ENCODE peak calls at places on chromosomes 13 and 19, in ten cellular contexts. I is spleen; D is thoracic aorta; K is Daoy; T is stimulated activated CD4-positive, alpha-beta T cell treated with anti-CD3 and anti-CD28 coated beads, Interleukin-1b, Interleukin-23, amount 100 ng/mL, for 24 hours; F is cardiac muscle cell; N is T-helper 2 cell; G is non-pigmented ciliary epithelial cell; J is left ventricle myocardium inferior; U is aorta. Q is an unnamed sample.

GRCh38 chr19:800360-801029 is 3.2 kb downstream of the PTBP1 start:
- DNase-seq in T (no peak), I (no peak), G (no peak), K (no peak), U (no peak), F (peak; percentile 0), J (no peak), N (no peak), D (no peak), Q (no peak)

GRCh38 chr19:15575406-15575805 is 39.6 kb upstream of the CYP4F8 start:
- DNase-seq in J (no peak), K (no peak), N (no peak), I (no peak), T (no peak), D (no peak), U (peak; percentile 41), G (no peak), F (no peak), Q (no peak)

GRCh38 chr19:30522359-30522758 is 150.2 kb downstream of the ZNF536 start:
- DNase-seq in U (no peak), F (no peak), D (no peak), K (no peak), G (no peak), T (no peak), N (no peak), I (no peak), J (no peak), Q (no peak)

GRCh38 chr13:73136776-73137175 is 78.0 kb downstream of the KLF5 start:
- DNase-seq in I (no peak), J (no peak), U (no peak), G (no peak), N (no peak), T (no peak), K (no peak), D (no peak), F (peak; percentile 8), Q (peak; percentile 12)

GRCh38 chr13:59730026-59730425 is 433.7 kb downstream of the DIAPH3 start:
- DNase-seq in U (no peak), G (no peak), D (no peak), N (no peak), T (no peak), I (no peak), J (no peak), F (no peak), K (no peak), Q (no peak)

GRCh38 chr13:44601596-44601995 is 25.5 kb upstream of the TSC22D1 start:
- DNase-seq in I (no peak), T (no peak), J (no peak), G (no peak), D (no peak), K (no peak), N (no peak), U (no peak), F (no peak), Q (no peak)

GRCh38 chr19:19214892-19215291 is 3.1 kb downstream of the NCAN start:
- DNase-seq in F (peak; percentile 86), J (no peak), N (no peak), G (no peak), D (no peak), T (no peak), I (no peak), U (peak; percentile 81), K (peak; percentile 59), Q (peak; percentile 18)

GRCh38 chr19:16315825-16316505 is 8.7 kb upstream of the KLF2 start:
- DNase-seq in I (no peak), U (no peak), F (peak; percentile 48), N (no peak), J (peak; percentile 52), G (peak; percentile 96), T (no peak), D (no peak), K (peak; percentile 60), Q (peak; percentile 99)

GRCh38 chr13:92414851-92415250 is 811.8 kb upstream of the GPC6 start:
- DNase-seq in K (no peak), U (no peak), I (no peak), D (no peak), J (no peak), N (no peak), T (no peak), G (no peak), F (no peak), Q (no peak)

GRCh38 chr13:30577381-30577780 is 40.3 kb upstream of the USPL1 start:
- DNase-seq in I (no peak), G (peak; percentile 86), U (no peak), K (peak; percentile 86), F (no peak), N (peak; percentile 52), J (no peak), T (no peak), D (no peak), Q (peak; percentile 90)

Q was measured in AG10803.